ENCODE peak calls at places on chromosomes 4 and X, in five cellular contexts. N, Z, Y, L and F are unnamed samples.

GRCh38 chr4:54683616-54684346 is 26.0 kb downstream of the KIT start:
- DNase-seq in N (no peak), Z (no peak), Y (no peak), L (no peak), F (peak; percentile 42)

GRCh38 chr4:76955187-76955586 is 5.6 kb downstream of the SEPTIN11 start:
- DNase-seq in N (peak; percentile 48), Z (no peak), Y (no peak), L (no peak), F (no peak)

GRCh38 chrX:83516597-83516996 is 8.5 kb downstream of the POU3F4 start:
- DNase-seq in N (no peak), Z (no peak), Y (no peak), L (no peak), F (no peak)

GRCh38 chr4:101037938-101038413 is 309.4 kb downstream of the PPP3CA start:
- DNase-seq in N (no peak), Z (no peak), Y (no peak), L (no peak), F (no peak)

GRCh38 chr4:76342191-76342590 is 35.7 kb downstream of the STBD1 start:
- DNase-seq in N (peak; percentile 67), Z (no peak), Y (no peak), L (no peak), F (no peak)

GRCh38 chrX:111007238-111007637 is 88.8 kb upstream of the PAK3 start:
- DNase-seq in N (no peak), Z (no peak), Y (no peak), L (no peak), F (no peak)

GRCh38 chr4:76306882-76307669 is 543 bp downstream of the STBD1 start:
- DNase-seq in N (peak; percentile 33), Z (no peak), Y (peak; percentile 77), L (peak; percentile 83), F (peak; percentile 83)

GRCh38 chr4:92263010-92263409 is 40.8 kb upstream of the GRID2 start:
- DNase-seq in N (no peak), Z (no peak), Y (no peak), L (no peak), F (no peak)

GRCh38 chrX:122641136-122641535 is 542.9 kb upstream of the GRIA3 start:
- DNase-seq in N (no peak), Z (no peak), Y (no peak), L (no peak), F (no peak)

GRCh38 chr4:152516156-152516555 is 19.7 kb downstream of the FBXW7 start:
- DNase-seq in N (peak; percentile 34), Z (no peak), Y (no peak), L (no peak), F (no peak)

GRCh38 chr4:168522371-168522770 is 25.5 kb downstream of the PALLD start:
- DNase-seq in N (no peak), Z (no peak), Y (no peak), L (no peak), F (no peak)

GRCh38 chr4:156595041-156595440 is 376.6 kb downstream of the PDGFC start:
- DNase-seq in N (no peak), Z (no peak), Y (no peak), L (no peak), F (no peak)

GRCh38 chr4:8772499-8773123 is 99.0 kb downstream of the HMX1 start:
- DNase-seq in N (no peak), Z (peak; percentile 32), Y (no peak), L (peak; percentile 32), F (peak; percentile 4)

GRCh38 chrX:17174671-17175070 is 200.3 kb upstream of the NHS start:
- DNase-seq in N (no peak), Z (no peak), Y (peak; percentile 8), L (peak; percentile 51), F (peak; percentile 3)

GRCh38 chr4:78480286-78480685 is 71.3 kb upstream of the ANXA3 start:
- DNase-seq in N (no peak), Z (no peak), Y (no peak), L (no peak), F (no peak)

GRCh38 chr4:101865501-101866062 is 75.1 kb downstream of the BANK1 start:
- DNase-seq in N (peak; percentile 45), Z (no peak), Y (no peak), L (no peak), F (no peak)

GRCh38 chr4:8252301-8253173 is 17.0 kb upstream of the HTRA3 start:
- DNase-seq in N (peak; percentile 64), Z (no peak), Y (no peak), L (no peak), F (no peak)

GRCh38 chr4:86977621-86978184 is 42.9 kb downstream of the AFF1 start:
- DNase-seq in N (peak; percentile 78), Z (no peak), Y (no peak), L (no peak), F (no peak)

GRCh38 chr4:5959221-5959982 is 58.8 kb downstream of the C4orf50 start:
- DNase-seq in N (no peak), Z (peak; percentile 58), Y (no peak), L (no peak), F (no peak)

GRCh38 chr4:105059337-105059736 is 87.3 kb upstream of the TET2 start:
- DNase-seq in N (peak; percentile 18), Z (no peak), Y (no peak), L (no peak), F (no peak)

GRCh38 chrX:71629467-71629866 is 11.2 kb upstream of the CXCR3 start:
- DNase-seq in N (no peak), Z (no peak), Y (no peak), L (no peak), F (no peak)

GRCh38 chr4:186710521-186711119 is 13.0 kb downstream of the FAT1 start:
- DNase-seq in N (no peak), Z (no peak), Y (no peak), L (no peak), F (no peak)

GRCh38 chr4:16721618-16722291 is 176.7 kb downstream of the LDB2 start:
- DNase-seq in N (peak; percentile 87), Z (no peak), Y (no peak), L (no peak), F (no peak)

GRCh38 chrX:140034916-140035315 is 69.6 kb upstream of the CXorf66 start:
- DNase-seq in N (no peak), Z (no peak), Y (peak; percentile 2), L (no peak), F (no peak)

GRCh38 chr4:121551271-121551670 is 145.5 kb downstream of the ANXA5 start:
- DNase-seq in N (no peak), Z (no peak), Y (no peak), L (no peak), F (no peak)

GRCh38 chr4:141028024-141028529 is 105.2 kb downstream of the RNF150 start:
- DNase-seq in N (peak; percentile 99), Z (no peak), Y (peak; percentile 35), L (no peak), F (no peak)

GRCh38 chr4:7829687-7830580 is 109.7 kb downstream of the AFAP1 start:
- DNase-seq in N (no peak), Z (no peak), Y (no peak), L (no peak), F (no peak)

GRCh38 chr4:25814323-25814722 is 48.5 kb downstream of the SEL1L3 start:
- DNase-seq in N (peak; percentile 94), Z (no peak), Y (no peak), L (peak; percentile 57), F (peak; percentile 25)

GRCh38 chrX:82196866-82197265 is 995.0 kb downstream of the SH3BGRL start:
- DNase-seq in N (no peak), Z (no peak), Y (no peak), L (no peak), F (no peak)

GRCh38 chrX:86946569-86946968 is 571.0 kb upstream of the KLHL4 start:
- DNase-seq in N (no peak), Z (no peak), Y (peak; percentile 4), L (no peak), F (no peak)

GRCh38 chr4:145299380-145300076 is 119.1 kb upstream of the OTUD4 start:
- DNase-seq in N (peak; percentile 92), Z (no peak), Y (no peak), L (no peak), F (no peak)

GRCh38 chrX:48487362-48487785 is 11.4 kb downstream of the FTSJ1 start:
- DNase-seq in N (peak; percentile 99), Z (no peak), Y (no peak), L (no peak), F (no peak)

GRCh38 chrX:96987228-96987627 is 103.5 kb downstream of the RPA4 start:
- DNase-seq in N (peak; percentile 9), Z (no peak), Y (no peak), L (no peak), F (no peak)

GRCh38 chrX:19514791-19515614 is at the start of gene MAP3K15:
- DNase-seq in N (no peak), Z (no peak), Y (peak; percentile 74), L (peak; percentile 52), F (no peak)

GRCh38 chr4:16607241-16607640 is 291.2 kb downstream of the LDB2 start:
- DNase-seq in N (no peak), Z (no peak), Y (no peak), L (no peak), F (no peak)

GRCh38 chr4:40056722-40057539 is at the start of gene N4BP2:
- DNase-seq in N (peak; percentile 63), Z (peak; percentile 87), Y (peak; percentile 93), L (peak; percentile 90), F (peak; percentile 81)
- TF ChIP-seq CTCF in N (no peak), Z (peak; percentile 27), Y (peak; percentile 52), L (peak; percentile 72), F (peak; percentile 48)

GRCh38 chr4:184868623-184869022 is 42.9 kb upstream of the ACSL1 start:
- DNase-seq in N (no peak), Z (no peak), Y (no peak), L (no peak), F (no peak)
- H3K4me1 ChIP-seq in N (no peaks in the 10 kb centered on the region), Z (no peaks in the 10 kb centered on the region), Y (no peaks in the 10 kb centered on the region), L (no peaks in the 10 kb centered on the region), F (no peaks in the 10 kb centered on the region)

DNA sequence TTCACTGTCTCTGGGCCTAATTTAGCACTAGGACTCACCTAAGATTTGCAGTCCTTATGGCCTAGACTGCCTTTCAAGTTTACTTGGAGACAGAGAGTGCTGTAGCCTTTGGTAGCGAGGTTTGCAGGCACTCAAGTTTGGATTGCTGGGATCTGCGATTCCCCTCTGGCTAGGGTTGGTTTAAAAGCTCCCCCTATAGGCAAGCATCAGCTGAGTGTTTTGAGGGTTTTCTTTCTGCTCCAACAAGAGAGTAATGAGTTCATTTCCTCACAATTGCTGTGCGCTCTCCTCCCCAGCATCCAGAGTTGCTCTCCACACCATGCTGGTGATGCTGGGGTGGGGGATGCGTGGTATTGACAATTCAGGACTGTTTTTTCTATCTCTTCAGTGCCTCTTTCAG is 206.9 kb downstream of the GLUD2 start:
- DNase-seq in N (no peak), Z (no peak), Y (no peak), L (no peak), F (no peak)
- TF ChIP-seq CTCF in N (no peak), Z (no peak), Y (peak; percentile 25), L (no peak), F (no peak)

GRCh38 chr4:2259036-2259540 is 2.8 kb downstream of the MXD4 start:
- DNase-seq in N (no peak), Z (peak; percentile 79), Y (no peak), L (peak; percentile 54), F (no peak)

GRCh38 chr4:2261853-2262144 is at the start of gene MXD4:
- DNase-seq in N (no peak), Z (no peak), Y (no peak), L (no peak), F (no peak)

GRCh38 chr4:2261110-2261852 is 628 bp downstream of the MXD4 start:
- DNase-seq in N (peak; percentile 8), Z (peak; percentile 79), Y (peak; percentile 88), L (peak; percentile 76), F (peak; percentile 75)

GRCh38 chr4:2259541-2260267 is 2.2 kb downstream of the MXD4 start:
- DNase-seq in N (no peak), Z (peak; percentile 76), Y (no peak), L (peak; percentile 41), F (peak; percentile 30)

GRCh38 chr4:2260336-2261109 is 1.4 kb downstream of the MXD4 start:
- DNase-seq in N (no peak), Z (peak; percentile 82), Y (no peak), L (peak; percentile 58), F (peak; percentile 39)
- H3K4me1 ChIP-seq in N (peaks cover 26% of the 10 kb centered on the region), Z (peaks cover 69% of the 10 kb centered on the region), Y (peaks cover 72% of the 10 kb centered on the region), L (peaks cover 66% of the 10 kb centered on the region), F (peaks cover 25% of the 10 kb centered on the region)